ENCODE peak calls at places on chromosomes 5 and 9, in seven cellular contexts. H, U, C, N, M, G and D are unnamed samples.

GRCh38 chr9:89375181-89375760 is 57.0 kb downstream of the SECISBP2 start:
- DNase-seq in C (no peak), M (no peak), G (no peak), U (no peak), H (no peak), N (peak), D (no peak)

GRCh38 chr9:107153336-107153735 is 129.7 kb upstream of the RAD23B start:
- DNase-seq in H (peak), N (no peak), M (no peak), C (no peak), U (no peak), G (no peak), D (no peak)

GRCh38 chr9:134600836-134601638 is 40.6 kb upstream of the COL5A1 start:
- DNase-seq in C (no peak), M (no peak), G (peak), H (no peak), N (no peak), U (no peak), D (peak)

GRCh38 chr5:158769079-158769478 is 330.6 kb downstream of the EBF1 start:
- DNase-seq in C (no peak), U (no peak), N (no peak), H (peak), M (no peak), G (no peak), D (no peak)

GRCh38 chr5:4018968-4019766 is 423.5 kb downstream of the IRX1 start:
- DNase-seq in N (no peak), U (no peak), H (peak), M (no peak), C (no peak), G (no peak), D (no peak)

GRCh38 chr9:4235951-4236804 is 63.7 kb downstream of the GLIS3 start:
- DNase-seq in G (no peak), U (no peak), M (no peak), N (no peak), C (no peak), H (peak), D (no peak)

GRCh38 chr5:17224858-17225436 is 7.5 kb downstream of the BASP1 start:
- DNase-seq in H (peak), C (no peak), N (no peak), G (no peak), M (no peak), U (no peak), D (no peak)

GRCh38 chr9:77707696-77708095 is 59.6 kb upstream of the GNA14 start:
- DNase-seq in C (peak), N (no peak), G (peak), U (peak), H (peak), M (peak), D (peak)

GRCh38 chr5:74766348-74766886 is 500 bp downstream of the GFM2 start:
- DNase-seq in H (peak), G (no peak), C (no peak), U (no peak), M (no peak), N (no peak), D (no peak)

GRCh38 chr9:135920256-135920930 is 13.0 kb upstream of the CAMSAP1 start:
- DNase-seq in M (no peak), N (peak), U (peak), C (no peak), G (peak), H (no peak), D (no peak)

GRCh38 chr9:70011366-70011765 is 32.3 kb upstream of the MAMDC2 start:
- DNase-seq in U (no peak), H (peak), M (no peak), G (no peak), N (no peak), C (no peak), D (no peak)

GRCh38 chr9:115104908-115105307 is 13.0 kb downstream of the TNC start:
- DNase-seq in U (no peak), N (no peak), M (no peak), G (no peak), H (peak), C (no peak), D (no peak)

GRCh38 chr5:133662578-133662977 is 50.2 kb upstream of the FSTL4 start:
- DNase-seq in C (no peak), N (no peak), U (no peak), G (no peak), M (no peak), H (no peak), D (no peak)

GRCh38 chr5:2732850-2733249 is 18.6 kb downstream of the IRX2 start:
- DNase-seq in M (no peak), U (no peak), N (no peak), H (no peak), G (peak), C (no peak), D (no peak)

GRCh38 chr5:179256229-179257189 is 88.8 kb downstream of the ADAMTS2 start:
- DNase-seq in M (no peak), N (peak), U (no peak), G (peak), C (no peak), H (no peak), D (no peak)

GRCh38 chr5:178690208-178690607 is 40.3 kb downstream of the ZNF354A start:
- DNase-seq in M (no peak), U (no peak), G (no peak), N (no peak), C (no peak), H (no peak), D (no peak)

GRCh38 chr5:178375348-178375747 is 142.7 kb upstream of the PHYKPL start:
- DNase-seq in G (no peak), H (no peak), U (peak), C (no peak), M (no peak), N (no peak), D (no peak)

GRCh38 chr5:163565931-163566608 is 60.7 kb downstream of the MAT2B start:
- DNase-seq in N (peak), M (no peak), C (no peak), U (no peak), H (peak), G (no peak), D (peak)

GRCh38 chr9:95055337-95055850 is 262.1 kb downstream of the FANCC start:
- DNase-seq in G (no peak), C (no peak), M (no peak), N (no peak), U (no peak), H (no peak), D (no peak)
- H3K4me3 ChIP-seq in G (peak), C (peak), M (peak), N (no peak), U (peak), H (peak), D (peak)

GRCh38 chr5:28779161-28779754 is 1740.9 kb upstream of the CDH9 start:
- DNase-seq in N (no peak), G (no peak), U (no peak), H (peak), C (no peak), M (no peak), D (no peak)
- TF ChIP-seq CTCF in N (no peak), G (no peak), U (no peak), H (no peak), C (no peak), M (no peak), D (no peak)

DNA sequence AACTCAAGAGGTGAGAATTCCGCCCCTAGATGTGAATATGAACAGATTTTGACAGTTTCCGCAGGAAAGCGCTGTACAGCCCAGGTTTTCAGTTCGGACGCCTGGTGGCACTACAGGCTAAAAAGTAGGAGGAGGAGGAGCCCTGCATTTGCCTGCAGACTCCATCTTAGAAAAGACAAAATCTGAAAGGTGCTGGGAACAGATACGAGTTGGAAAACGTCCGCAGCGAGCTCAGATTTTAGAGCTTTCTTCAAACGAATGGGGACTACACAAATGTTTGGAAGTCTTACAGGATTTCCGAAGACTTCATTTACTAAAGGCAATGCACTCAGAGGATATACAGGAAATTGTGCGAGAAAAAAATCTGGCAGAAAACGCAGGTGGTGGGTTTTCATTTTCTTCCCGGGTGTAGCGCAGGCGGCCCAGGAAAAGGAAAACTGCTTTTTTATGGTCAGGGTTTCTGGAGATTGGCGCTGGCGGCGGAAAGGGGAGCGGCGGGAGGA is 9.9 kb upstream of the PCDHB2 start:
- DNase-seq in M (peak), U (no peak), N (no peak), H (peak), C (no peak), G (no peak), D (no peak)
- H3K4me3 ChIP-seq in M (peak), U (peak), N (peak), H (no peak), C (no peak), G (peak), D (no peak)

GRCh38 chr9:122912964-122913673 is at the start of gene ZBTB6:
- DNase-seq in G (peak), M (peak), N (peak), H (peak), C (peak), U (peak), D (peak)

DNA sequence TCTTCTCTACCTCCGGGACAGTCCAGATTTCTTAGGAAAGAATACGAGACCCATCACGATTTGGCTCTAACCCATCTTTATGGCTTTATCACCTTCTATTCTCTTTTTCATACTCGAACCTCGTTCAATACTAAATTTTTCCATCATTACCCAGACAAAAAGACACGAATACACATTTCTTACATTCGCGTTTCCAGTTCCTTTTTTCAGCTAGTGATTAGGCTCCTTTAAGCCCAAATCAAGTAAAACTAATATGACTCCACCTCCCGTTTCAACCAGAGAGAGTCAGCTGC is 506 bp downstream of the ZBTB6 start:
- DNase-seq in G (no peak), H (no peak), C (no peak), U (no peak), N (no peak), M (no peak), D (no peak)
- TF ChIP-seq CTCF in G (no peak), H (no peak), C (peak), U (no peak), N (no peak), M (no peak), D (no peak)

GRCh38 chr9:14438232-14438966 is 124.5 kb upstream of the NFIB start:
- DNase-seq in C (no peak), N (no peak), M (no peak), G (no peak), U (no peak), H (peak), D (no peak)
- H3K4me3 ChIP-seq in C (no peak), N (no peak), M (no peak), G (no peak), U (no peak), H (no peak), D (no peak)

GRCh38 chr5:107104774-107105050 is 566.0 kb downstream of the EFNA5 start:
- DNase-seq in M (peak), N (no peak), G (no peak), H (no peak), U (no peak), C (no peak), D (no peak)
- TF ChIP-seq CTCF in M (peak), N (no peak), G (no peak), H (no peak), U (peak), C (no peak), D (no peak)

DNA sequence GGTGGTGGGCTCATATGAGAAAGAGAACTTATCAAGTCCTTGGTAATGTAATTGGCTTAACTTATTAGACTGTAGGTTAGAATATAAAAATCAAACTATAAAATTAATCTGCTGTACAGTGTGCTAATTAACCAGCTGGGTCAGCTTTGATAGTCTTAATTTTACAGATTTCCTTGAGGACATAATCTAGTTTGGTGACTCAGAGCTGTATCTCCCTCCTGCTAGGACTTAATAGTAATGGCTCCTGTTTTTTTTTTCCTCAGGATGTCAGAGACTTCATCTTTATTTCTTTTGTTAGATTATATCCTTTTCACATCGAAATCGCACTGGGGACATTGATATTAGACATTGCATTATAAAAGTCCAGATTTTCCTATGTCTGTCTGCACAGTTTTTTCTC is 346.3 kb upstream of the RIOK2 start:
- DNase-seq in U (no peak), M (no peak), G (no peak), H (peak), N (no peak), C (no peak), D (no peak)
- H3K4me3 ChIP-seq in U (no peak), M (peak), G (no peak), H (no peak), N (no peak), C (no peak), D (no peak)

GRCh38 chr9:92745236-92745790 is 19.3 kb downstream of the BICD2 start:
- DNase-seq in G (no peak), H (no peak), N (peak), M (no peak), U (no peak), C (no peak), D (no peak)
- TF ChIP-seq CTCF in G (no peak), H (no peak), N (no peak), M (no peak), U (no peak), C (no peak), D (no peak)